ENCODE peak calls at places on chromosomes 11 and 22, in five cellular contexts. Y, V, I, W and O are unnamed samples.

GRCh38 chr11:70578831-70579230 is 180.5 kb downstream of the CTTN start:
- DNase-seq in Y (no peak), W (no peak), I (no peak), V (no peak), O (no peak)

GRCh38 chr22:29700949-29701927 is 18.6 kb upstream of the CABP7 start:
- DNase-seq in I (no peak), V (no peak), Y (no peak), W (no peak), O (no peak)

GRCh38 chr22:46726066-46726985 is 11.7 kb downstream of the CERK start:
- DNase-seq in Y (no peak), W (no peak), V (peak; percentile 46), I (no peak), O (no peak)

GRCh38 chr22:27086080-27086479 is 428.7 kb downstream of the MIAT start:
- DNase-seq in Y (no peak), I (no peak), V (no peak), W (no peak), O (no peak)

GRCh38 chr11:14617241-14618027 is 26.2 kb upstream of the PDE3B start:
- DNase-seq in V (no peak), W (no peak), Y (no peak), I (no peak), O (no peak)

GRCh38 chr22:39725351-39726035 is 154.9 kb downstream of the CACNA1I start:
- DNase-seq in I (no peak), Y (no peak), W (no peak), V (no peak), O (no peak)

GRCh38 chr11:70656293-70656692 is 258.0 kb downstream of the CTTN start:
- DNase-seq in Y (no peak), V (no peak), I (no peak), W (no peak), O (no peak)

GRCh38 chr22:38403806-38404205 is 51.2 kb downstream of the KCNJ4 start:
- DNase-seq in V (no peak), I (no peak), Y (no peak), W (no peak), O (no peak)

GRCh38 chr22:50399751-50400331 is 56.7 kb downstream of the PPP6R2 start:
- DNase-seq in V (peak; percentile 1), I (peak; percentile 22), Y (no peak), W (no peak), O (no peak)

GRCh38 chr22:29695129-29695926 is 24.5 kb upstream of the CABP7 start:
- DNase-seq in I (no peak), W (no peak), V (no peak), Y (no peak), O (no peak)

GRCh38 chr11:9575531-9576240 is 2.2 kb downstream of the WEE1 start:
- DNase-seq in V (no peak), Y (no peak), W (no peak), I (no peak), O (no peak)

GRCh38 chr22:49814164-49814686 is 13.4 kb downstream of the BRD1 start:
- DNase-seq in Y (no peak), V (no peak), I (no peak), W (no peak), O (no peak)

GRCh38 chr11:112221263-112221835 is 4.9 kb upstream of the PTS start:
- DNase-seq in Y (no peak), W (no peak), I (no peak), V (no peak), O (no peak)

GRCh38 chr22:36218648-36219047 is 17.0 kb upstream of the APOL4 start:
- DNase-seq in I (no peak), V (no peak), W (no peak), Y (no peak), O (no peak)

GRCh38 chr11:45451766-45452440 is 165.8 kb upstream of the SYT13 start:
- DNase-seq in I (peak; percentile 6), W (no peak), V (no peak), Y (peak; percentile 44), O (no peak)

GRCh38 chr11:19281041-19281440 is 40.3 kb upstream of the E2F8 start:
- DNase-seq in I (no peak), W (no peak), V (no peak), Y (peak; percentile 3), O (no peak)

GRCh38 chr22:40418366-40419201 is 48.2 kb downstream of the SGSM3 start:
- DNase-seq in W (no peak), V (no peak), I (no peak), Y (peak; percentile 56), O (no peak)

GRCh38 chr22:28171135-28171534 is 252.1 kb upstream of the PITPNB start:
- DNase-seq in I (no peak), V (no peak), Y (peak; percentile 14), W (no peak), O (no peak)

GRCh38 chr11:20397281-20397680 is 9.8 kb downstream of the PRMT3 start:
- DNase-seq in I (peak; percentile 47), W (no peak), Y (peak; percentile 63), V (no peak), O (no peak)

GRCh38 chr11:31813242-31813960 is 2.3 kb upstream of the PAX6 start:
- DNase-seq in I (no peak), Y (no peak), V (no peak), W (no peak), O (no peak)

DNA sequence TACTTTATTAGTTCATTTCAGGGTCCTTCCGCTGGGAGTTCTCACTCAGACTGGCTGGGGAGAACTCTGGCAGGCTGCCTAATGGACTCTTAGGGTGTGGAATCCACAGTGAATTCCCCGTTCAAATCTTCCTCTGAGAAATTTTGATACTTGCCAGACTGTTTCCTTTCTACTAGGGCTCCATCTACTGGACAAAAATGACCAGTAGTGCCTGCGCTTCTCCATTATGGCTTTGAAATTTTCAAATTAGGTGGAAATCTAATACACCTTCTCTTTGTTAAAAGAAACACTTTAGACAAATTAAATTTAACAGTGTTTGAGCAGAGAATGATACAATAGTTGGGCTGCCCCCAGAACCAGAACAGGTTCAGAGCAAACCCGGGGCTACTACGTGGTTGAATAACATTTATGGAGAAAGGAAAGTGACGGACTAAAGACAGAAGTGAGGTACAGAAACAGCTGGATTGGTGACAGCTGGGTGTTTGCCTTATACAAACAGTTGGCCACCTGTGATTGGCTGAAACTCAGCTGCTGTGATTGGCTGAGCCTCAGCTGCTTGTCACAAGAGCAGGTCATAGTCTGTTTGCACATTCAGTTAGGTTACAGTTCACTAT is 52.9 kb upstream of the FDX1 start:
- DNase-seq in W (peak; percentile 74), V (peak; percentile 15), Y (peak; percentile 88), I (peak; percentile 85), O (peak; percentile 73)
- H3K4me3 ChIP-seq in W (no peak overlapping the region), V (no peak overlapping the region), Y (peak overlapping the region; percentile 8), I (no peak overlapping the region), O (peak overlapping the region; percentile 3)

GRCh38 chr22:42072606-42073330 is 1.3 kb upstream of the PHETA2 start:
- DNase-seq in W (no peak), Y (no peak), I (no peak), V (no peak), O (no peak)

GRCh38 chr22:42073568-42074152 is 388 bp upstream of the PHETA2 start:
- DNase-seq in W (peak; percentile 38), Y (no peak), V (no peak), I (no peak), O (no peak)

GRCh38 chr22:42074846-42075245 is 798 bp downstream of the PHETA2 start:
- DNase-seq in W (no peak), Y (no peak), I (no peak), V (no peak), O (no peak)

GRCh38 chr22:42075277-42075676 is 1.2 kb downstream of the PHETA2 start:
- DNase-seq in Y (no peak), I (no peak), W (no peak), V (no peak), O (no peak)

DNA sequence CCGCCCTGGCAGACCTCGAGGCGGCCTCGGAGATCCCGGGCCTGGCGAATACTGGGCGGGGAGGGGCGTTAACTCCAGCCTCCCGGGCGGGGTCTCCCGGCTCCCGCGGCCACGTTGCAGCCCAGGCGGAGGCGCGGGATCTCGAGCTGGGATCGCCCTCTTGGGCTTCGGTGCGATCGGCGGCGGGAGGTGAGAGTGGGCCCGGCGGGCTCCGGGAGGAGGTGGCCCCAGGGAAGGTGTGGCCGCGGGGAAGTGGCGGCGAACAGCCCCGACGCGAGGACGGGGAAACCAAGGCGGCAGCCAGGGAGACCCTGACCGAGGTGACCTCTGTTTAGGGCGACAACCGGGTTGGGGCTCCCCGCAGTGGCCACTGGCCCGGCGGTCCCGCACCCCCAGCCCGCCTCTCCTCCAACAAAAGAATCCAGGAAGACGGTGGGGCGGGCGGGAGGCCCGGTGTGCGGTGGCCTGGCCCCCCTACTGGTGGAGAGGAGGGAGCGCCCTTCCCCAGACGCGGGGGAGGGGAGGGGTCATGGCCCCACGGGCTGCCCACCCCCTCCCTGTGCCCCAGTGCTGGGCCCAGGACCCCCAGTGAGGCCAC is at the start of gene PHETA2:
- DNase-seq in Y (peak; percentile 45), I (no peak), W (peak; percentile 75), V (no peak), O (no peak)
- TF ChIP-seq CTCF in Y (peak; percentile 31), I (peak; percentile 65), W (no peak), V (peak; percentile 62), O (peak; percentile 61)

DNA sequence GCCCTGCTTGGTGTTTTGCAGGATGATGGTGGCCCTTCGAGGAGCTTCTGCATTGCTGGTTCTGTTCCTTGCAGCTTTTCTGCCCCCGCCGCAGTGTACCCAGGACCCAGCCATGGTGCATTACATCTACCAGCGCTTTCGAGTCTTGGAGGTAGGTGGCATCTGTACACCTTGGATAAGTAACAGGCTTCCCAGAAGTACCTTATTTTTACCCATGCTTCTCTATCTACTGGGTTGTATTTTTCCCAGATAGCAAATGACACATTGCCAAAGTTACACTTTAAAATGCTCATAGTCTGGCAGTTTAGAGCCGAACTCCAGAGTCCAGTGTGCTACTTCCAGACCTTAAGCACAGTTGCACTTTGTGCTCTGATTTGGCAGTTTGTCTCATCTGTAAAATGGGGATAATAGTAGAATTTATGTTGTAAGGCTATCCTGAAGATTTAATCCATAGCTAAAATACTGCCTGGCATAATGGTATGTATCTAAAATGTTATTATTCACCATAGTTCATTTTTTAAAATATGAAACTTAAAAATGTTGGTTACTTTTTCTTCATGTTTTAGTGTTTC is 634 bp downstream of the OLFML1 start:
- DNase-seq in I (no peak), Y (no peak), W (no peak), V (no peak), O (no peak)
- H3K4me3 ChIP-seq in I (no peak overlapping the region), Y (peak overlapping the region; percentile 64), W (peak overlapping the region; percentile 39), V (no peak overlapping the region), O (no peak overlapping the region)

GRCh38 chr22:24006207-24006913 is 1.1 kb upstream of the GSTT4 start:
- DNase-seq in V (no peak), W (no peak), I (no peak), Y (no peak), O (no peak)

GRCh38 chr22:24003887-24004286 is 1.4 kb downstream of the GSTT4 start:
- DNase-seq in Y (no peak), W (no peak), I (no peak), V (no peak), O (no peak)

GRCh38 chr22:24006914-24007214 is 1.6 kb upstream of the GSTT4 start:
- DNase-seq in W (no peak), V (no peak), I (no peak), Y (no peak), O (no peak)

GRCh38 chr22:24007253-24008021 is 2.2 kb upstream of the GSTT4 start:
- DNase-seq in V (no peak), I (no peak), W (no peak), Y (no peak), O (no peak)

DNA sequence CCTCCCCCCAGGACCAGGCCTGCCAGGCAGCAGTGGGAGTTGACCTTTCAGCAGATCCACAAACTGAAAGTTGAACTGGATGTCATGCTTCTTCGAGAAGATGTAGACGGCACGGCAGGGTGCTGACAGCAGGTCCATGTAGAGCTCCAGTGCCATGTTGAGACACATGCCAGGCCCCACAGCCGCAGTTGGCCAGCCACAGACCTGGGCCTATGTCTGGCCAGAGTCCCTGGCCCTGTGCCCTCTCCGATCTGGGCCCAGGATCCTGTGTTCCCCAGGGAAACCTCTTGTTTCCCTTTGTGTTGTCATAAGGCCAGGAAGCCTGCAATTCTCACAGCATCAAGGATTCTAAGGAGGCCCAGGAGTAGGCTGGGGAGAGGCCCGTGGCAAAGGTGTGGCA is at the start of gene GSTT4:
- DNase-seq in W (no peak), V (no peak), I (no peak), Y (no peak), O (no peak)
- TF ChIP-seq CTCF in W (no peak), V (no peak), I (no peak), Y (no peak), O (no peak)